ENCODE peak calls at places on chromosomes 4 and X, in five cellular contexts. K, J, V, E and Y are unnamed samples.

GRCh38 chr4:173821031-173821430 is 291.0 kb upstream of the HAND2 start:
- DNase-seq in V (no peak), E (no peak), K (no peak), J (no peak), Y (no peak)

GRCh38 chr4:17188035-17188967 is 289.9 kb upstream of the LDB2 start:
- DNase-seq in E (no peak), V (no peak), J (no peak), K (no peak), Y (no peak)

GRCh38 chr4:37653601-37654000 is 32.6 kb downstream of the RELL1 start:
- DNase-seq in V (no peak), E (no peak), J (no peak), K (no peak), Y (no peak)

GRCh38 chr4:102735578-102735977 is 25.2 kb downstream of the MANBA start:
- DNase-seq in J (no peak), V (no peak), K (peak), E (no peak), Y (no peak)

GRCh38 chrX:23334871-23335599 is 386 bp downstream of the PTCHD1 start:
- DNase-seq in V (peak), K (no peak), E (no peak), J (no peak), Y (peak)

GRCh38 chr4:5051692-5052423 is 578 bp downstream of the STK32B start:
- DNase-seq in J (no peak), E (no peak), K (no peak), V (no peak), Y (peak)

GRCh38 chr4:165198329-165198728 is 9.0 kb upstream of the KLHL2 start:
- DNase-seq in K (no peak), J (no peak), V (no peak), E (no peak), Y (no peak)

GRCh38 chrX:57918750-57919436 is 8.6 kb upstream of the ZXDA start:
- DNase-seq in J (peak), K (peak), V (no peak), E (peak), Y (peak)

GRCh38 chrX:15236146-15236545 is 33.7 kb downstream of the ASB9 start:
- DNase-seq in V (no peak), J (no peak), K (no peak), E (no peak), Y (no peak)

GRCh38 chrX:3066555-3066954 is 25.3 kb downstream of the ARSF start:
- DNase-seq in E (no peak), V (peak), K (no peak), J (no peak), Y (no peak)

GRCh38 chr4:47122592-47123291 is 91.4 kb downstream of the GABRB1 start:
- DNase-seq in K (peak), J (peak), E (peak), V (peak), Y (peak)

GRCh38 chr4:149708513-149709175 is 107.0 kb downstream of the IQCM start:
- DNase-seq in V (peak), E (no peak), J (no peak), K (no peak), Y (no peak)

GRCh38 chr4:150994721-150995120 is 20.4 kb downstream of the LRBA start:
- DNase-seq in V (no peak), J (no peak), E (no peak), K (no peak), Y (no peak)

GRCh38 chr4:176387571-176387970 is 67.8 kb downstream of the SPCS3 start:
- DNase-seq in J (no peak), K (no peak), E (no peak), V (no peak), Y (no peak)

GRCh38 chr4:143335979-143336827 is 473 bp upstream of the GAB1 start:
- DNase-seq in E (no peak), V (peak), J (peak), K (peak), Y (peak)

GRCh38 chr4:3168029-3168428 is 80.9 kb upstream of the MSANTD1 start:
- DNase-seq in V (no peak), E (no peak), J (no peak), K (no peak), Y (no peak)

GRCh38 chr4:73904491-73904890 is 35.3 kb downstream of the CXCL1 start:
- DNase-seq in J (no peak), E (no peak), K (no peak), V (no peak), Y (no peak)

GRCh38 chrX:3678287-3678686 is 35.2 kb downstream of the PRKX start:
- DNase-seq in K (no peak), E (no peak), V (no peak), J (no peak), Y (no peak)

GRCh38 chr4:180598281-180598680 is 1644.9 kb upstream of the TENM3 start:
- DNase-seq in J (peak), K (no peak), V (peak), E (no peak), Y (no peak)

GRCh38 chr4:87363552-87363951 is 27.4 kb downstream of the HSD17B11 start:
- DNase-seq in K (no peak), J (peak), V (no peak), E (no peak), Y (no peak)

GRCh38 chr4:105923507-105924238 is 28.4 kb downstream of the NPNT start:
- DNase-seq in E (no peak), J (no peak), K (no peak), V (peak), Y (no peak)

GRCh38 chrX:139192386-139192961 is 338.1 kb upstream of the F9 start:
- DNase-seq in V (no peak), E (no peak), K (no peak), J (no peak), Y (no peak)

GRCh38 chr4:92969650-92970370 is 666.0 kb downstream of the GRID2 start:
- DNase-seq in J (no peak), E (no peak), V (peak), K (peak), Y (no peak)

GRCh38 chrX:117743469-117744251 is 372.9 kb downstream of the KLHL13 start:
- DNase-seq in J (peak), K (peak), V (peak), E (no peak), Y (no peak)

GRCh38 chr4:88981571-88981970 is 75.4 kb downstream of the FAM13A start:
- DNase-seq in V (no peak), J (no peak), E (no peak), K (no peak), Y (no peak)

GRCh38 chr4:168605411-168605810 is 108.6 kb downstream of the PALLD start:
- DNase-seq in V (no peak), E (no peak), K (no peak), J (no peak), Y (no peak)

GRCh38 chrX:115690554-115691216 is 129.7 kb downstream of the PLS3 start:
- DNase-seq in K (peak), V (peak), E (no peak), J (peak), Y (peak)

GRCh38 chr4:113869743-113870375 is 108.3 kb upstream of the CAMK2D start:
- DNase-seq in J (peak), E (no peak), V (peak), K (no peak), Y (no peak)

GRCh38 chr4:109067509-109068205 is 234.8 kb downstream of the COL25A1 start:
- DNase-seq in V (no peak), K (no peak), J (no peak), E (no peak), Y (no peak)

GRCh38 chr4:145178740-145179139 is 1.6 kb downstream of the OTUD4 start:
- DNase-seq in E (no peak), J (peak), K (no peak), V (no peak), Y (no peak)

GRCh38 chr4:146790515-146790914 is 151.8 kb downstream of the POU4F2 start:
- DNase-seq in E (no peak), K (no peak), J (no peak), V (no peak), Y (no peak)

GRCh38 chr4:44493924-44494323 is 45.3 kb upstream of the KCTD8 start:
- DNase-seq in J (peak), E (no peak), V (peak), K (peak), Y (no peak)

GRCh38 chr4:52904421-52904820 is 42.3 kb downstream of the RASL11B start:
- DNase-seq in J (no peak), K (no peak), E (no peak), V (no peak), Y (no peak)

GRCh38 chrX:68571292-68572256 is 72.7 kb downstream of the YIPF6 start:
- DNase-seq in J (peak), E (no peak), K (no peak), V (peak), Y (no peak)

GRCh38 chrX:106247162-106247561 is 79.1 kb downstream of the PWWP3B start:
- DNase-seq in V (no peak), K (no peak), E (no peak), J (no peak), Y (no peak)

GRCh38 chrX:155270969-155271368 is 6.7 kb upstream of the RAB39B start:
- DNase-seq in V (no peak), E (no peak), K (no peak), J (no peak), Y (no peak)

GRCh38 chrX:1899841-1900240 is 285.0 kb downstream of the ASMT start:
- DNase-seq in E (no peak), J (no peak), K (no peak), V (peak), Y (no peak)

GRCh38 chr4:184193556-184194525 is 23.8 kb downstream of the ENPP6 start:
- DNase-seq in K (no peak), E (no peak), J (peak), V (no peak), Y (no peak)

DNA sequence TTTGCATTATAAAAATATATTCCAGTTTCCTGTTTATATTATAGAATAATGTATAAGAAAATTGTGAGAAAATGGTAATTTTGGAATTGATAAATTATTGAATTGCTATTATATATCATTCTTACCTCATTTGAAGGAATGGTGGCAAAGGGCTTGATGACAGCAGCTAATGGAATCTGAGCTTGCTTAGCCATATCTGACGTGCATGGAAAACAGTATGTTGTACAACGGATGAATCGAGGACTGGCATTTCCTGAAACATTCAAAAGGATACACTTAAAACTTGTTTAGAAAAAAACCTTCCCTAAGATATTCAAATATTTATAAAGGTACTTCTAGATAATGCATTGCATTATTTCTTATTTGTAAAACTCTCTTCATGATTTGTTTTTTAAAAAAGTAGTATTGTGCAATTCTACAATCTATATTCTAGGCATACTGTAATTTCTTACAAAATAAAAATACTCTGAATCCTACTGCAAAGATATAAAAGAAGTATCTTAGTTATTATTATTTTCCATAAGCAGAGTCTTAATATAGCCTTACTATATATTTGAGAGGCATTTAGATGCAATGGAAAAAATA is 38.3 kb downstream of the SEC24D start:
- DNase-seq in J (no peak), E (no peak), V (no peak), K (no peak), Y (no peak)
- TF ChIP-seq CTCF in J (no peak), E (no peak), V (no peak), K (no peak), Y (no peak)

DNA sequence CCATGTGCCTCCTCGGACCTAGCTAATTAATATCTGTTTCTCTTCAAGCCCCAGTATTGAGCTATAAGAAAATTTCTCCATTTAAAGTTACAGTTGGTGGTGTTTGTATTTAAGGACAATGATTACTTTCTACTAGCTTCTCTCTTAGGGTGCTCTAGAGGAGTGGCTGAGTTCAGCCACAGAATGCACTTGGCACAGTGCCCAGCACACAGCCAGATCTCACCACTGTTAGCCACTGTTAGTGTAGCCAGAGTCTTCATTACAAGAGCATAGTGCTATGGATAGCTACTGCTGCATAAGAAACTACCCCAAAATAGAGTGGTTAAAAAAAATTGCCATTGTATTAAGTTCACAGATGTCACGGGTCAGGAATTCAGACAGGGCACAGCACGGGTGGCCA is 421.3 kb downstream of the BCOR start:
- DNase-seq in V (no peak), K (no peak), J (no peak), E (no peak), Y (no peak)
- TF ChIP-seq CTCF in V (no peak), K (no peak), J (no peak), E (no peak), Y (no peak)

GRCh38 chrX:71283409-71284143 is at the start of gene NONO:
- DNase-seq in K (peak), E (peak), J (peak), V (peak), Y (peak)
- TF ChIP-seq CTCF in K (peak), E (no peak), J (no peak), V (peak), Y (no peak)

GRCh38 chr4:185204238-185204910 is 574 bp upstream of the CFAP97 start:
- DNase-seq in V (no peak), E (no peak), J (peak), K (no peak), Y (no peak)
- TF ChIP-seq CTCF in V (no peak), E (no peak), J (no peak), K (no peak), Y (no peak)

DNA sequence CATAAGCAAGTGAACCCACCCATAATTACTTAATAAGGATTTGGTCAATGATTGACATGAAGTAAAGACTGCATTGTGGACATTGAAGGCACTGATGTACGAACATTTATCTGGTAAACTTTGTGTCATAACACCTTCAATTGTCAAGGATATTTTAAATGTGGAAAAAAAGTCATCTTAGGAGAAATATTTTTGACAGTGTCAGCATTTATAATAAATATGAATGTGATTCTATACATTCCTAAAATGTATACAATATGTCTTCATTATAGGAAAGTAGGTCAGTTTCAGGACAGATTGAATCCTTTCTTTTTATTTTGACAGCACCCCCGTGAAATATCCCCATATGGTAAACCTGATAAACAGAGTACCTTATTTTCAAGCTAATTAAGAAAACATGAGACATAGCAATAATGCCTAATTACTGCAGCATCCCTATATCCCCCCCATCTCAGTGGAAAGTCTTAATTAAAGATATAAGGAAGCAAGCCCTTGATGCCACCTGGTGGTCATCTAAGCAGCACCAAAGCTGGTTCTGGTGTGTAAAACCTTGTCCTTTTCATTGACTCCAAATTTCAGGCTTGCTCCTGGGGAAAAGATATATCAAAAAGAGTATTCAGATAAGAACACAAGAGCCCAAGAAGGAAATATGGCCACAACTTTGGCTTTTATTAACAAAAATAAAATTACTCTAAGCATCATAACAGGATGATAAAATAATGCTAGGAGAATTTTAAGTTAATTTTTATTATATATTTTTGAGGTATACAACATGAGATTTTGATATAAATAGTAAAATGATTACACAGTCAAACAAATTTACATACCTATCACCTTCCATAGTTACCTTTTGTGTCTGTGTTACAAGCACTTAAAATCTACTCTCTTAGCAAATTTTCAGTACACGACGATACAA is 379.7 kb downstream of the TLL1 start:
- DNase-seq in E (no peak), J (peak), K (peak), V (peak), Y (no peak)
- TF ChIP-seq CTCF in E (no peak), J (peak), K (peak), V (peak), Y (peak)

GRCh38 chr4:69473699-69474098 is 22.0 kb downstream of the UGT2B4 start:
- DNase-seq in V (no peak), K (no peak), E (no peak), J (no peak), Y (no peak)

GRCh38 chr4:69467797-69468196 is 27.9 kb downstream of the UGT2B4 start:
- DNase-seq in V (no peak), K (no peak), E (no peak), J (no peak), Y (no peak)

GRCh38 chr4:69471639-69472038 is 24.1 kb downstream of the UGT2B4 start:
- DNase-seq in K (no peak), E (no peak), J (no peak), V (no peak), Y (no peak)

GRCh38 chr4:69470561-69470960 is 25.1 kb downstream of the UGT2B4 start:
- DNase-seq in J (no peak), E (no peak), K (no peak), V (no peak), Y (no peak)
- TF ChIP-seq CTCF in J (no peak), E (no peak), K (peak), V (no peak), Y (no peak)